ENCODE peak calls at places on chromosomes 5 and 9, in five cellular contexts. W is heart right ventricle; X is stimulated activated CD8-positive, alpha-beta memory T cell treated with anti-CD3 and anti-CD28 coated beads, Interleukin-4, amount 100 ng/mL, for 24 hours; S is fibroblast of the aortic adventitia; M is hypothalamus. B is an unnamed sample.

GRCh38 chr9:116094846-116095245 is 58.7 kb upstream of the PAPPA start:
- DNase-seq in W (no peak), X (no peak), S (no peak), M (no peak), B (no peak)

GRCh38 chr9:72665421-72665820 is 144.0 kb downstream of the TMC1 start:
- DNase-seq in W (no peak), X (no peak), S (peak; percentile 83), M (no peak), B (no peak)

GRCh38 chr5:151151793-151152192 is 5.8 kb downstream of the ANXA6 start:
- DNase-seq in W (no peak), X (no peak), S (peak; percentile 50), M (no peak), B (no peak)

GRCh38 chr5:43893951-43894684 is 291.1 kb downstream of the NNT start:
- DNase-seq in W (no peak), X (no peak), S (no peak), M (no peak), B (no peak)

GRCh38 chr9:34252670-34253459 is 74.0 kb downstream of the UBAP1 start:
- DNase-seq in W (peak; percentile 78), X (peak; percentile 52), S (peak; percentile 76), M (peak; percentile 34), B (peak; percentile 37)

GRCh38 chr9:124868511-124869465 is 6.9 kb downstream of the ARPC5L start:
- DNase-seq in W (peak; percentile 85), X (peak; percentile 85), S (peak; percentile 59), M (peak; percentile 74), B (peak; percentile 50)

GRCh38 chr9:84845956-84846355 is 176.4 kb downstream of the NTRK2 start:
- DNase-seq in W (no peak), X (no peak), S (no peak), M (no peak), B (no peak)

GRCh38 chr5:42036379-42036778 is 111.3 kb downstream of the FBXO4 start:
- DNase-seq in W (no peak), X (no peak), S (no peak), M (no peak), B (no peak)

GRCh38 chr9:13900449-13900848 is 413.5 kb downstream of the NFIB start:
- DNase-seq in W (peak; percentile 6), X (no peak), S (no peak), M (no peak), B (no peak)

GRCh38 chr5:90294604-90295003 is 115.0 kb downstream of the CETN3 start:
- DNase-seq in W (no peak), X (no peak), S (no peak), M (no peak), B (no peak)

GRCh38 chr5:158054388-158055092 is 195.6 kb upstream of the CLINT1 start:
- DNase-seq in W (no peak), X (no peak), S (peak; percentile 62), M (no peak), B (no peak)

GRCh38 chr9:94018628-94019027 is 63.5 kb upstream of the BARX1 start:
- DNase-seq in W (no peak), X (no peak), S (peak; percentile 80), M (no peak), B (no peak)

GRCh38 chr5:173237821-173238220 is 2.8 kb upstream of the NKX2-5 start:
- DNase-seq in W (no peak), X (no peak), S (no peak), M (no peak), B (no peak)

GRCh38 chr9:137412431-137412830 is 10.5 kb downstream of the EXD3 start:
- DNase-seq in W (no peak), X (no peak), S (no peak), M (no peak), B (no peak)

GRCh38 chr9:69996947-69997346 is 46.7 kb upstream of the MAMDC2 start:
- DNase-seq in W (peak; percentile 9), X (no peak), S (no peak), M (no peak), B (no peak)

GRCh38 chr5:150106669-150107068 is 20.3 kb upstream of the CSF1R start:
- DNase-seq in W (no peak), X (no peak), S (no peak), M (no peak), B (no peak)

GRCh38 chr9:136255896-136256890 is 10.6 kb upstream of the QSOX2 start:
- DNase-seq in W (no peak), X (no peak), S (no peak), M (no peak), B (no peak)

GRCh38 chr9:22119537-22120167 is 110.5 kb upstream of the CDKN2B start:
- DNase-seq in W (no peak), X (no peak), S (peak; percentile 68), M (no peak), B (no peak)

GRCh38 chr9:120829650-120830049 is 13.1 kb downstream of the PSMD5 start:
- DNase-seq in W (no peak), X (no peak), S (no peak), M (no peak), B (no peak)

GRCh38 chr5:63483338-63483737 is 478.9 kb downstream of the HTR1A start:
- DNase-seq in W (no peak), X (no peak), S (no peak), M (no peak), B (no peak)

GRCh38 chr9:89410709-89411111 is 87.2 kb downstream of the SEMA4D start:
- DNase-seq in W (no peak), X (no peak), S (no peak), M (no peak), B (no peak)